ENCODE peak calls at places on chromosome 18, in four cellular contexts. I is adrenal gland, Y is AG10803, W is epithelial cell of esophagus. Q is an unnamed sample.

GRCh38 chr18:10453885-10454772 is at the start of gene APCDD1:
- DNase-seq in Y (no peak), I (peak), W (peak), Q (peak)

GRCh38 chr18:36849288-36850011 is 20.5 kb downstream of the KIAA1328 start:
- DNase-seq in W (no peak), I (no peak), Y (peak), Q (peak)

GRCh38 chr18:33051397-33051796 is 278.6 kb upstream of the KLHL14 start:
- DNase-seq in Y (no peak), I (no peak), W (peak), Q (peak)

GRCh38 chr18:28127763-28128737 is 48.9 kb downstream of the CDH2 start:
- DNase-seq in I (peak), W (peak), Y (no peak), Q (peak)

GRCh38 chr18:23591011-23591410 is 4.7 kb upstream of the NPC1 start:
- DNase-seq in Y (peak), W (no peak), I (no peak), Q (peak)

GRCh38 chr18:40179647-40180175 is 1775.3 kb upstream of the PIK3C3 start:
- DNase-seq in I (no peak), W (no peak), Y (no peak), Q (no peak)

GRCh38 chr18:31301201-31301655 is 16.7 kb upstream of the DSG1 start:
- DNase-seq in I (no peak), W (peak), Y (no peak), Q (peak)

GRCh38 chr18:59564516-59564915 is 132.7 kb downstream of the CCBE1 start:
- DNase-seq in Y (peak), I (no peak), W (no peak), Q (no peak)

GRCh38 chr18:23054553-23054952 is 80.7 kb upstream of the CABLES1 start:
- DNase-seq in W (no peak), I (no peak), Y (no peak), Q (no peak)

GRCh38 chr18:8319798-8320477 is 289.3 kb upstream of the RAB12 start:
- DNase-seq in Y (no peak), I (no peak), W (no peak), Q (peak)

GRCh38 chr18:32441536-32441935 is 29.1 kb downstream of the GAREM1 start:
- DNase-seq in W (no peak), I (no peak), Y (no peak), Q (no peak)

GRCh38 chr18:27227721-27228120 is 42.6 kb upstream of the CHST9 start:
- DNase-seq in I (no peak), Y (no peak), W (no peak), Q (no peak)

Q was measured in kidney tubule cell.